ENCODE peak calls at places on chromosomes 7 and 10, in nine cellular contexts. One of them, this sample, is unnamed.

GRCh38 chr7:50707607-50708006 is 75.1 kb downstream of the GRB10 start:
- DNase-seq in body of pancreas: no peak
- DNase-seq in left lung: no peak
- DNase-seq in A549: no peak
- DNase-seq in endodermal cell: no peak
- DNase-seq in HepG2: no peak
- DNase-seq in CD4-positive, alpha-beta T cell: no peak
- DNase-seq in suprapubic skin: no peak
- DNase-seq in breast epithelium: no peak
- DNase-seq in this sample: no peak

GRCh38 chr7:118184392-118184899 is 482 bp downstream of the LSM8 start:
- DNase-seq in body of pancreas: no peak
- DNase-seq in left lung: no peak
- DNase-seq in A549: peak; percentile 9
- DNase-seq in endodermal cell: no peak
- DNase-seq in HepG2: no peak
- DNase-seq in CD4-positive, alpha-beta T cell: no peak
- DNase-seq in suprapubic skin: no peak
- DNase-seq in breast epithelium: no peak
- DNase-seq in this sample: no peak

GRCh38 chr7:101598422-101598957 is 30.6 kb downstream of the MYL10 start:
- DNase-seq in body of pancreas: peak; percentile 93
- DNase-seq in left lung: peak; percentile 89
- DNase-seq in A549: no peak
- DNase-seq in endodermal cell: no peak
- DNase-seq in HepG2: peak; percentile 89
- DNase-seq in CD4-positive, alpha-beta T cell: no peak
- DNase-seq in suprapubic skin: no peak
- DNase-seq in breast epithelium: peak; percentile 67
- DNase-seq in this sample: no peak

GRCh38 chr7:128115326-128115820 is 84.1 kb upstream of the LRRC4 start:
- DNase-seq in body of pancreas: no peak
- DNase-seq in left lung: no peak
- DNase-seq in A549: no peak
- DNase-seq in endodermal cell: peak; percentile 49
- DNase-seq in HepG2: no peak
- DNase-seq in CD4-positive, alpha-beta T cell: no peak
- DNase-seq in suprapubic skin: peak; percentile 38
- DNase-seq in breast epithelium: no peak
- DNase-seq in this sample: no peak

GRCh38 chr10:78893217-78893616 is 175.5 kb upstream of the ZMIZ1 start:
- DNase-seq in body of pancreas: no peak
- DNase-seq in left lung: no peak
- DNase-seq in A549: no peak
- DNase-seq in endodermal cell: no peak
- DNase-seq in HepG2: no peak
- DNase-seq in CD4-positive, alpha-beta T cell: no peak
- DNase-seq in suprapubic skin: no peak
- DNase-seq in breast epithelium: no peak
- DNase-seq in this sample: no peak

GRCh38 chr7:119943932-119944600 is 328.9 kb upstream of the KCND2 start:
- DNase-seq in body of pancreas: no peak
- DNase-seq in left lung: no peak
- DNase-seq in A549: no peak
- DNase-seq in endodermal cell: no peak
- DNase-seq in HepG2: no peak
- DNase-seq in CD4-positive, alpha-beta T cell: no peak
- DNase-seq in suprapubic skin: no peak
- DNase-seq in breast epithelium: no peak
- DNase-seq in this sample: no peak

GRCh38 chr10:1548596-1548995 is 188.7 kb downstream of the ADARB2 start:
- DNase-seq in body of pancreas: no peak
- DNase-seq in left lung: no peak
- DNase-seq in A549: no peak
- DNase-seq in endodermal cell: no peak
- DNase-seq in HepG2: no peak
- DNase-seq in CD4-positive, alpha-beta T cell: no peak
- DNase-seq in suprapubic skin: peak; percentile 8
- DNase-seq in breast epithelium: no peak
- DNase-seq in this sample: no peak

GRCh38 chr10:76881477-76882220 is 756.0 kb downstream of the KCNMA1 start:
- DNase-seq in body of pancreas: no peak
- DNase-seq in left lung: no peak
- DNase-seq in A549: no peak
- DNase-seq in endodermal cell: no peak
- DNase-seq in HepG2: no peak
- DNase-seq in CD4-positive, alpha-beta T cell: no peak
- DNase-seq in suprapubic skin: no peak
- DNase-seq in breast epithelium: no peak
- DNase-seq in this sample: no peak

GRCh38 chr10:52283174-52283573 is 30.9 kb upstream of the DKK1 start:
- DNase-seq in body of pancreas: no peak
- DNase-seq in left lung: no peak
- DNase-seq in A549: no peak
- DNase-seq in endodermal cell: no peak
- DNase-seq in HepG2: peak; percentile 6
- DNase-seq in CD4-positive, alpha-beta T cell: no peak
- DNase-seq in suprapubic skin: no peak
- DNase-seq in breast epithelium: no peak
- DNase-seq in this sample: no peak

GRCh38 chr10:73459683-73460314 is 26.4 kb upstream of the MSS51 start:
- DNase-seq in body of pancreas: no peak
- DNase-seq in left lung: no peak
- DNase-seq in A549: no peak
- DNase-seq in endodermal cell: no peak
- DNase-seq in HepG2: no peak
- DNase-seq in CD4-positive, alpha-beta T cell: no peak
- DNase-seq in suprapubic skin: no peak
- DNase-seq in breast epithelium: no peak
- DNase-seq in this sample: no peak

GRCh38 chr7:69213882-69214281 is 384.4 kb upstream of the AUTS2 start:
- DNase-seq in body of pancreas: no peak
- DNase-seq in left lung: no peak
- DNase-seq in A549: no peak
- DNase-seq in endodermal cell: no peak
- DNase-seq in HepG2: no peak
- DNase-seq in CD4-positive, alpha-beta T cell: no peak
- DNase-seq in suprapubic skin: peak; percentile 41
- DNase-seq in breast epithelium: no peak
- DNase-seq in this sample: no peak

GRCh38 chr10:31318382-31318853 is 598 bp upstream of the ZEB1 start:
- DNase-seq in body of pancreas: peak; percentile 64
- DNase-seq in left lung: peak; percentile 87
- DNase-seq in A549: peak; percentile 59
- DNase-seq in endodermal cell: no peak
- DNase-seq in HepG2: peak; percentile 12
- DNase-seq in CD4-positive, alpha-beta T cell: no peak
- DNase-seq in suprapubic skin: peak; percentile 85
- DNase-seq in breast epithelium: no peak
- DNase-seq in this sample: peak; percentile 40

GRCh38 chr7:157077986-157078644 is 60.6 kb upstream of the UBE3C start:
- DNase-seq in body of pancreas: no peak
- DNase-seq in left lung: peak; percentile 77
- DNase-seq in A549: no peak
- DNase-seq in endodermal cell: peak; percentile 74
- DNase-seq in HepG2: no peak
- DNase-seq in CD4-positive, alpha-beta T cell: no peak
- DNase-seq in suprapubic skin: peak; percentile 70
- DNase-seq in breast epithelium: no peak
- DNase-seq in this sample: no peak

GRCh38 chr10:128908109-128908898 is 558.7 kb upstream of the MGMT start:
- DNase-seq in body of pancreas: no peak
- DNase-seq in left lung: no peak
- DNase-seq in A549: no peak
- DNase-seq in endodermal cell: peak; percentile 59
- DNase-seq in HepG2: no peak
- DNase-seq in CD4-positive, alpha-beta T cell: no peak
- DNase-seq in suprapubic skin: no peak
- DNase-seq in breast epithelium: no peak
- DNase-seq in this sample: no peak

GRCh38 chr7:64037095-64037494 is 8.1 kb upstream of the ZNF727 start:
- DNase-seq in body of pancreas: no peak
- DNase-seq in left lung: peak; percentile 70
- DNase-seq in A549: no peak
- DNase-seq in endodermal cell: no peak
- DNase-seq in HepG2: no peak
- DNase-seq in CD4-positive, alpha-beta T cell: no peak
- DNase-seq in suprapubic skin: no peak
- DNase-seq in breast epithelium: no peak
- DNase-seq in this sample: no peak

GRCh38 chr7:88339195-88339922 is 32.7 kb upstream of the STEAP4 start:
- DNase-seq in body of pancreas: no peak
- DNase-seq in left lung: no peak
- DNase-seq in A549: no peak
- DNase-seq in endodermal cell: no peak
- DNase-seq in HepG2: no peak
- DNase-seq in CD4-positive, alpha-beta T cell: no peak
- DNase-seq in suprapubic skin: no peak
- DNase-seq in breast epithelium: no peak
- DNase-seq in this sample: no peak

GRCh38 chr7:102874166-102874829 is 38.5 kb upstream of the LRRC17 start:
- DNase-seq in body of pancreas: peak; percentile 52
- DNase-seq in left lung: no peak
- DNase-seq in A549: peak; percentile 61
- DNase-seq in endodermal cell: no peak
- DNase-seq in HepG2: peak; percentile 73
- DNase-seq in CD4-positive, alpha-beta T cell: no peak
- DNase-seq in suprapubic skin: no peak
- DNase-seq in breast epithelium: no peak
- DNase-seq in this sample: no peak

DNA sequence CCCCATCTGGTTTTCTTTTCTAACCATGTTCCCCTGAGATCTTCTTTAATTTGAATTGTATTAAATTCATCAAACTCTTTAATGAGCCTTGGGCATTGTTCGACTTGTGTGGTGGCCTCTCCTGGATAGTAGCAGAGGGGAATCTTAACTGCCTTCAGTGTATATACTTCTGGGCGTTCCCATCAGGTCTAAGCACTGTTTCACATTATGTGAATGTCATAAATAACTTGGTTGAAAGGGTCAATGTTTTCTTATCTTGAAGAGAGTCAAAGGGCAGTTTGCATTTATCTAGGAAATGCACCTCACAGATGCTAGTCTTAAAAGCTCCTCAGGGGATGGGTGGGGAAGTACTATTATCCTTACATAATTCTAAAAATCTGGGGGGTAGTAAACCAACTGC is 169.2 kb upstream of the MEOX2 start:
- DNase-seq in body of pancreas: no peak
- DNase-seq in left lung: no peak
- DNase-seq in A549: no peak
- DNase-seq in endodermal cell: no peak
- DNase-seq in HepG2: no peak
- DNase-seq in CD4-positive, alpha-beta T cell: no peak
- DNase-seq in suprapubic skin: no peak
- DNase-seq in breast epithelium: no peak
- DNase-seq in this sample: no peak
- H3K27ac ChIP-seq in body of pancreas: no peak overlapping the region
- H3K27ac ChIP-seq in left lung: no peak overlapping the region
- H3K27ac ChIP-seq in A549: no peak overlapping the region
- H3K27ac ChIP-seq in endodermal cell: no peak overlapping the region
- H3K27ac ChIP-seq in HepG2: no peak overlapping the region
- H3K27ac ChIP-seq in CD4-positive, alpha-beta T cell: no peak overlapping the region
- H3K27ac ChIP-seq in suprapubic skin: no peak overlapping the region
- H3K27ac ChIP-seq in breast epithelium: no peak overlapping the region
- H3K27ac ChIP-seq in this sample: no peak overlapping the region

GRCh38 chr7:57205000-57205399 is 72.8 kb upstream of the ZNF479 start:
- DNase-seq in body of pancreas: no peak
- DNase-seq in left lung: no peak
- DNase-seq in A549: no peak
- DNase-seq in endodermal cell: no peak
- DNase-seq in HepG2: no peak
- DNase-seq in CD4-positive, alpha-beta T cell: no peak
- DNase-seq in suprapubic skin: no peak
- DNase-seq in breast epithelium: no peak
- DNase-seq in this sample: no peak
- H3K9me3 ChIP-seq in body of pancreas: peaks cover 30% of the 10 kb centered on the region
- H3K9me3 ChIP-seq in left lung: no peaks in the 10 kb centered on the region
- H3K9me3 ChIP-seq in A549: peaks cover 6% of the 10 kb centered on the region
- H3K9me3 ChIP-seq in endodermal cell: peaks cover 50% of the 10 kb centered on the region
- H3K9me3 ChIP-seq in HepG2: peaks cover 95% of the 10 kb centered on the region
- H3K9me3 ChIP-seq in CD4-positive, alpha-beta T cell: peaks cover 30% of the 10 kb centered on the region
- H3K9me3 ChIP-seq in suprapubic skin: peaks cover 36% of the 10 kb centered on the region
- H3K9me3 ChIP-seq in breast epithelium: peaks cover 57% of the 10 kb centered on the region
- H3K9me3 ChIP-seq in this sample: no peaks in the 10 kb centered on the region

GRCh38 chr10:132793213-132793612 is 7.3 kb upstream of the NKX6-2 start:
- DNase-seq in body of pancreas: no peak
- DNase-seq in left lung: no peak
- DNase-seq in A549: no peak
- DNase-seq in endodermal cell: no peak
- DNase-seq in HepG2: no peak
- DNase-seq in CD4-positive, alpha-beta T cell: no peak
- DNase-seq in suprapubic skin: no peak
- DNase-seq in breast epithelium: no peak
- DNase-seq in this sample: no peak
- TF ChIP-seq CTCF in body of pancreas: no peak
- TF ChIP-seq CTCF in left lung: no peak
- TF ChIP-seq CTCF in A549: no peak
- TF ChIP-seq CTCF in endodermal cell: peak; percentile 23
- TF ChIP-seq CTCF in HepG2: peak; percentile 26
- TF ChIP-seq CTCF in CD4-positive, alpha-beta T cell: no peak
- TF ChIP-seq CTCF in suprapubic skin: no peak
- TF ChIP-seq CTCF in breast epithelium: no peak
- TF ChIP-seq CTCF in this sample: no peak

GRCh38 chr7:43669286-43670081 is 59.8 kb downstream of the COA1 start:
- DNase-seq in body of pancreas: no peak
- DNase-seq in left lung: no peak
- DNase-seq in A549: no peak
- DNase-seq in endodermal cell: peak; percentile 77
- DNase-seq in HepG2: no peak
- DNase-seq in CD4-positive, alpha-beta T cell: peak; percentile 48
- DNase-seq in suprapubic skin: no peak
- DNase-seq in breast epithelium: no peak
- DNase-seq in this sample: no peak
- H3K27ac ChIP-seq in body of pancreas: no peak overlapping the region
- H3K27ac ChIP-seq in left lung: no peak overlapping the region
- H3K27ac ChIP-seq in A549: peak overlapping the region; percentile 67
- H3K27ac ChIP-seq in endodermal cell: no peak overlapping the region
- H3K27ac ChIP-seq in HepG2: no peak overlapping the region
- H3K27ac ChIP-seq in CD4-positive, alpha-beta T cell: no peak overlapping the region
- H3K27ac ChIP-seq in suprapubic skin: no peak overlapping the region
- H3K27ac ChIP-seq in breast epithelium: no peak overlapping the region
- H3K27ac ChIP-seq in this sample: no peak overlapping the region